ENCODE peak calls at places on chromosomes 12 and 14, in seven cellular contexts. K, I, V, H, F, U and C are unnamed samples.

GRCh38 chr12:115097406-115097805 is 413.4 kb upstream of the TBX3 start:
- DNase-seq in K (no peak), H (no peak), I (no peak), U (no peak), V (no peak), F (no peak), C (peak; percentile 57)

GRCh38 chr12:20370001-20370381 is 1.7 kb downstream of the PDE3A start:
- DNase-seq in F (no peak), I (peak; percentile 61), K (no peak), U (peak; percentile 16), H (no peak), V (no peak), C (no peak)

GRCh38 chr12:25730489-25731349 is 177.6 kb upstream of the LMNTD1 start:
- DNase-seq in V (no peak), K (no peak), U (no peak), F (peak; percentile 75), I (no peak), H (no peak), C (no peak)

GRCh38 chr14:94562941-94563883 is 2.0 kb downstream of the SERPINA4 start:
- DNase-seq in H (no peak), U (no peak), K (no peak), I (no peak), F (no peak), V (no peak), C (no peak)

GRCh38 chr12:51837286-51837685 is 11.2 kb downstream of the FIGNL2 start:
- DNase-seq in V (no peak), H (no peak), I (no peak), K (no peak), F (no peak), U (no peak), C (no peak)

GRCh38 chr12:123126294-123127144 is 24.4 kb downstream of the PITPNM2 start:
- DNase-seq in H (no peak), F (peak; percentile 90), V (no peak), K (no peak), U (peak; percentile 99), I (no peak), C (peak; percentile 99)

GRCh38 chr12:121217761-121218160 is 7.8 kb downstream of the P2RX4 start:
- DNase-seq in K (no peak), F (no peak), V (no peak), U (no peak), I (no peak), H (no peak), C (no peak)

GRCh38 chr14:74853581-74853980 is 22.4 kb downstream of the PROX2 start:
- DNase-seq in F (no peak), V (no peak), I (no peak), K (no peak), H (no peak), U (no peak), C (peak; percentile 22)

GRCh38 chr14:74979029-74979428 is 23.6 kb upstream of the PGF start:
- DNase-seq in U (no peak), V (no peak), F (no peak), H (no peak), I (no peak), K (no peak), C (no peak)

GRCh38 chr12:80632835-80633234 is 74.6 kb upstream of the MYF6 start:
- DNase-seq in V (no peak), F (no peak), I (peak; percentile 61), U (peak; percentile 52), K (no peak), H (no peak), C (peak; percentile 3)

GRCh38 chr12:7959278-7960063 is 23.5 kb upstream of the SLC2A3 start:
- DNase-seq in I (peak; percentile 100), V (no peak), K (no peak), H (peak; percentile 33), U (peak; percentile 16), F (peak; percentile 93), C (no peak)

GRCh38 chr12:24777359-24777758 is 171.5 kb downstream of the BCAT1 start:
- DNase-seq in H (no peak), U (no peak), V (no peak), F (no peak), K (no peak), I (no peak), C (no peak)

GRCh38 chr14:52175982-52176502 is 91.5 kb upstream of the PTGDR start:
- DNase-seq in F (no peak), V (no peak), I (no peak), K (no peak), H (no peak), U (no peak), C (no peak)

GRCh38 chr12:69661386-69661785 is 37.7 kb downstream of the BEST3 start:
- DNase-seq in I (no peak), F (no peak), V (no peak), K (no peak), H (no peak), U (no peak), C (no peak)

GRCh38 chr14:60274448-60274847 is 25.4 kb downstream of the PPM1A start:
- DNase-seq in K (no peak), U (no peak), V (no peak), F (no peak), H (no peak), I (no peak), C (no peak)